ENCODE peak calls at places on chromosomes 3 and 15, in nine cellular contexts. One of them, this sample, is unnamed.

GRCh38 chr3:158418035-158418434 is 153.0 kb upstream of the MLF1 start:
- DNase-seq in MV-4-11: no peak
- DNase-seq in T-helper 17 cell: no peak
- DNase-seq in tibial artery: no peak
- DNase-seq in foreskin fibroblast: no peak
- DNase-seq in HS-5: no peak
- DNase-seq in activated T-cell treated with anti-CD3 and anti-CD28 coated beads for 1 hour: no peak
- DNase-seq in MG63: no peak
- DNase-seq in mammary epithelial cell: no peak
- DNase-seq in this sample: no peak

GRCh38 chr15:38844683-38845195 is 280.1 kb upstream of the RASGRP1 start:
- DNase-seq in MV-4-11: no peak
- DNase-seq in T-helper 17 cell: no peak
- DNase-seq in tibial artery: no peak
- DNase-seq in foreskin fibroblast: peak
- DNase-seq in HS-5: no peak
- DNase-seq in activated T-cell treated with anti-CD3 and anti-CD28 coated beads for 1 hour: no peak
- DNase-seq in MG63: no peak
- DNase-seq in mammary epithelial cell: no peak
- DNase-seq in this sample: peak

GRCh38 chr15:40941528-40942336 is 11.5 kb upstream of the CHAC1 start:
- DNase-seq in MV-4-11: peak
- DNase-seq in T-helper 17 cell: peak
- DNase-seq in tibial artery: peak
- DNase-seq in foreskin fibroblast: peak
- DNase-seq in HS-5: no peak
- DNase-seq in activated T-cell treated with anti-CD3 and anti-CD28 coated beads for 1 hour: peak
- DNase-seq in MG63: peak
- DNase-seq in mammary epithelial cell: peak
- DNase-seq in this sample: peak

GRCh38 chr3:124669470-124669869 is 60.8 kb upstream of the UMPS start:
- DNase-seq in MV-4-11: no peak
- DNase-seq in T-helper 17 cell: no peak
- DNase-seq in tibial artery: no peak
- DNase-seq in foreskin fibroblast: peak
- DNase-seq in HS-5: peak
- DNase-seq in activated T-cell treated with anti-CD3 and anti-CD28 coated beads for 1 hour: no peak
- DNase-seq in MG63: peak
- DNase-seq in mammary epithelial cell: peak
- DNase-seq in this sample: peak

GRCh38 chr3:197298341-197298857 is at the start of gene DLG1:
- DNase-seq in MV-4-11: peak
- DNase-seq in T-helper 17 cell: peak
- DNase-seq in tibial artery: peak
- DNase-seq in foreskin fibroblast: peak
- DNase-seq in HS-5: peak
- DNase-seq in activated T-cell treated with anti-CD3 and anti-CD28 coated beads for 1 hour: peak
- DNase-seq in MG63: peak
- DNase-seq in mammary epithelial cell: peak
- DNase-seq in this sample: peak

GRCh38 chr15:38255690-38256089 is 3.1 kb downstream of the SPRED1 start:
- DNase-seq in MV-4-11: no peak
- DNase-seq in T-helper 17 cell: no peak
- DNase-seq in tibial artery: no peak
- DNase-seq in foreskin fibroblast: no peak
- DNase-seq in HS-5: no peak
- DNase-seq in activated T-cell treated with anti-CD3 and anti-CD28 coated beads for 1 hour: no peak
- DNase-seq in MG63: no peak
- DNase-seq in mammary epithelial cell: no peak
- DNase-seq in this sample: no peak

GRCh38 chr15:100107151-100107550 is 234.6 kb downstream of the ADAMTS17 start:
- DNase-seq in MV-4-11: no peak
- DNase-seq in T-helper 17 cell: no peak
- DNase-seq in tibial artery: no peak
- DNase-seq in foreskin fibroblast: no peak
- DNase-seq in HS-5: no peak
- DNase-seq in activated T-cell treated with anti-CD3 and anti-CD28 coated beads for 1 hour: no peak
- DNase-seq in MG63: no peak
- DNase-seq in mammary epithelial cell: no peak
- DNase-seq in this sample: no peak

GRCh38 chr3:30502742-30503073 is 103.7 kb upstream of the TGFBR2 start:
- DNase-seq in MV-4-11: no peak
- DNase-seq in T-helper 17 cell: no peak
- DNase-seq in tibial artery: no peak
- DNase-seq in foreskin fibroblast: peak
- DNase-seq in HS-5: peak
- DNase-seq in activated T-cell treated with anti-CD3 and anti-CD28 coated beads for 1 hour: no peak
- DNase-seq in MG63: no peak
- DNase-seq in mammary epithelial cell: peak
- DNase-seq in this sample: peak

GRCh38 chr3:62405117-62405516 is 31.8 kb upstream of the FEZF2 start:
- DNase-seq in MV-4-11: no peak
- DNase-seq in T-helper 17 cell: no peak
- DNase-seq in tibial artery: no peak
- DNase-seq in foreskin fibroblast: no peak
- DNase-seq in HS-5: no peak
- DNase-seq in activated T-cell treated with anti-CD3 and anti-CD28 coated beads for 1 hour: no peak
- DNase-seq in MG63: no peak
- DNase-seq in mammary epithelial cell: no peak
- DNase-seq in this sample: no peak

GRCh38 chr3:104832530-104832929 is 534.2 kb upstream of the ALCAM start:
- DNase-seq in MV-4-11: no peak
- DNase-seq in T-helper 17 cell: no peak
- DNase-seq in tibial artery: no peak
- DNase-seq in foreskin fibroblast: no peak
- DNase-seq in HS-5: no peak
- DNase-seq in activated T-cell treated with anti-CD3 and anti-CD28 coated beads for 1 hour: no peak
- DNase-seq in MG63: no peak
- DNase-seq in mammary epithelial cell: no peak
- DNase-seq in this sample: no peak

GRCh38 chr3:42702066-42702951 is at the start of gene HHATL:
- DNase-seq in MV-4-11: no peak
- DNase-seq in T-helper 17 cell: no peak
- DNase-seq in tibial artery: peak
- DNase-seq in foreskin fibroblast: no peak
- DNase-seq in HS-5: no peak
- DNase-seq in activated T-cell treated with anti-CD3 and anti-CD28 coated beads for 1 hour: no peak
- DNase-seq in MG63: no peak
- DNase-seq in mammary epithelial cell: no peak
- DNase-seq in this sample: no peak

GRCh38 chr15:100715571-100716455 is 113.4 kb downstream of the ASB7 start:
- DNase-seq in MV-4-11: no peak
- DNase-seq in T-helper 17 cell: no peak
- DNase-seq in tibial artery: no peak
- DNase-seq in foreskin fibroblast: no peak
- DNase-seq in HS-5: no peak
- DNase-seq in activated T-cell treated with anti-CD3 and anti-CD28 coated beads for 1 hour: no peak
- DNase-seq in MG63: no peak
- DNase-seq in mammary epithelial cell: no peak
- DNase-seq in this sample: no peak

GRCh38 chr3:121153851-121154250 is 245.8 kb downstream of the STXBP5L start:
- DNase-seq in MV-4-11: no peak
- DNase-seq in T-helper 17 cell: no peak
- DNase-seq in tibial artery: no peak
- DNase-seq in foreskin fibroblast: no peak
- DNase-seq in HS-5: no peak
- DNase-seq in activated T-cell treated with anti-CD3 and anti-CD28 coated beads for 1 hour: no peak
- DNase-seq in MG63: no peak
- DNase-seq in mammary epithelial cell: no peak
- DNase-seq in this sample: no peak

GRCh38 chr3:113697192-113698090 is 999 bp upstream of the USF3 start:
- DNase-seq in MV-4-11: no peak
- DNase-seq in T-helper 17 cell: no peak
- DNase-seq in tibial artery: no peak
- DNase-seq in foreskin fibroblast: peak
- DNase-seq in HS-5: no peak
- DNase-seq in activated T-cell treated with anti-CD3 and anti-CD28 coated beads for 1 hour: peak
- DNase-seq in MG63: peak
- DNase-seq in mammary epithelial cell: peak
- DNase-seq in this sample: no peak

GRCh38 chr3:172530101-172530561 is 6.9 kb upstream of the TNFSF10 start:
- DNase-seq in MV-4-11: no peak
- DNase-seq in T-helper 17 cell: no peak
- DNase-seq in tibial artery: no peak
- DNase-seq in foreskin fibroblast: no peak
- DNase-seq in HS-5: no peak
- DNase-seq in activated T-cell treated with anti-CD3 and anti-CD28 coated beads for 1 hour: no peak
- DNase-seq in MG63: no peak
- DNase-seq in mammary epithelial cell: no peak
- DNase-seq in this sample: no peak

GRCh38 chr3:187919535-187919934 is 174.3 kb upstream of the BCL6 start:
- DNase-seq in MV-4-11: peak
- DNase-seq in T-helper 17 cell: no peak
- DNase-seq in tibial artery: no peak
- DNase-seq in foreskin fibroblast: no peak
- DNase-seq in HS-5: no peak
- DNase-seq in activated T-cell treated with anti-CD3 and anti-CD28 coated beads for 1 hour: no peak
- DNase-seq in MG63: no peak
- DNase-seq in mammary epithelial cell: no peak
- DNase-seq in this sample: no peak

GRCh38 chr15:72967836-72968530 is 84.3 kb upstream of the NEO1 start:
- DNase-seq in MV-4-11: no peak
- DNase-seq in T-helper 17 cell: no peak
- DNase-seq in tibial artery: no peak
- DNase-seq in foreskin fibroblast: no peak
- DNase-seq in HS-5: no peak
- DNase-seq in activated T-cell treated with anti-CD3 and anti-CD28 coated beads for 1 hour: no peak
- DNase-seq in MG63: no peak
- DNase-seq in mammary epithelial cell: no peak
- DNase-seq in this sample: no peak

GRCh38 chr3:153273767-153274443 is 111.9 kb downstream of the RAP2B start:
- DNase-seq in MV-4-11: no peak
- DNase-seq in T-helper 17 cell: no peak
- DNase-seq in tibial artery: no peak
- DNase-seq in foreskin fibroblast: peak
- DNase-seq in HS-5: no peak
- DNase-seq in activated T-cell treated with anti-CD3 and anti-CD28 coated beads for 1 hour: no peak
- DNase-seq in MG63: peak
- DNase-seq in mammary epithelial cell: peak
- DNase-seq in this sample: peak

GRCh38 chr15:77627581-77627980 is 5.1 kb downstream of the LINGO1 start:
- DNase-seq in MV-4-11: no peak
- DNase-seq in T-helper 17 cell: no peak
- DNase-seq in tibial artery: no peak
- DNase-seq in foreskin fibroblast: no peak
- DNase-seq in HS-5: no peak
- DNase-seq in activated T-cell treated with anti-CD3 and anti-CD28 coated beads for 1 hour: no peak
- DNase-seq in MG63: no peak
- DNase-seq in mammary epithelial cell: no peak
- DNase-seq in this sample: no peak

This sample was measured in HFFc6.